ENCODE peak calls at places on chromosomes 13 and 19, in eight cellular contexts. X is osteocyte; R is stimulated activated CD8-positive, alpha-beta memory T cell treated with anti-CD3 and anti-CD28 coated beads, Interleukin-7, amount 100 ng/mL, for 48 hours; H is T-cell; U is NCI-H2081; E is activated T-cell treated with anti-CD3 and anti-CD28 coated beads for 24 hours; B is WTC11; J is stimulated activated CD4-positive, alpha-beta T cell treated with anti-CD3 and anti-CD28 coated beads, Interleukin-4, amount 100 ng/mL, for 24 hours. P is an unnamed sample.

GRCh38 chr13:106038752-106039151 is 496.7 kb downstream of the EFNB2 start:
- DNase-seq in B (no peak), R (no peak), X (no peak), H (no peak), J (no peak), E (no peak), U (no peak), P (no peak)

GRCh38 chr13:112657850-112658445 is 31.9 kb upstream of the ATP11A start:
- DNase-seq in E (no peak), J (no peak), U (no peak), B (no peak), X (no peak), H (no peak), R (no peak), P (no peak)

GRCh38 chr13:67123165-67123564 is 107.0 kb downstream of the PCDH9 start:
- DNase-seq in U (no peak), J (no peak), R (no peak), X (no peak), B (no peak), E (no peak), H (no peak), P (no peak)

GRCh38 chr19:6685962-6686627 is 16.1 kb upstream of the TNFSF14 start:
- DNase-seq in E (no peak), J (no peak), R (no peak), X (no peak), U (no peak), H (no peak), B (no peak), P (no peak)

GRCh38 chr19:50249636-50250035 is 46.2 kb downstream of the MYH14 start:
- DNase-seq in H (no peak), E (no peak), X (no peak), B (no peak), R (no peak), U (no peak), J (no peak), P (no peak)

GRCh38 chr19:45142728-45143115 is 18.1 kb downstream of the NKPD1 start:
- DNase-seq in U (no peak), J (no peak), B (no peak), H (no peak), X (no peak), E (no peak), R (no peak), P (no peak)

GRCh38 chr13:38990693-38991092 is at the start of gene STOML3:
- DNase-seq in B (no peak), R (no peak), U (no peak), E (no peak), J (no peak), X (no peak), H (no peak), P (no peak)

GRCh38 chr13:69690999-69691398 is 416.6 kb upstream of the ATXN8OS start:
- DNase-seq in B (no peak), R (no peak), J (no peak), U (no peak), H (no peak), E (no peak), X (no peak), P (no peak)

GRCh38 chr19:10227215-10227971 is 3.7 kb downstream of the S1PR2 start:
- DNase-seq in B (peak), R (no peak), U (no peak), J (no peak), H (no peak), E (no peak), X (no peak), P (no peak)

P was measured in vagina.